ENCODE peak calls at places on chromosomes 2 and 18, in five cellular contexts. R, K, U, S and Q are unnamed samples.

GRCh38 chr2:56185101-56185581 is 1.4 kb downstream of the CCDC85A start:
- DNase-seq in K (no peak), U (peak; percentile 66), S (peak; percentile 23), R (no peak), Q (no peak)

GRCh38 chr2:199704358-199705238 is 146.4 kb downstream of the FTCDNL1 start:
- DNase-seq in K (no peak), R (peak; percentile 56), U (peak; percentile 57), S (no peak), Q (peak; percentile 42)

GRCh38 chr2:230668939-230669303 is 43.7 kb upstream of the CAB39 start:
- DNase-seq in U (no peak), S (no peak), R (no peak), K (no peak), Q (no peak)

GRCh38 chr18:74251297-74252031 is 40.3 kb downstream of the CYB5A start:
- DNase-seq in U (peak; percentile 70), S (no peak), K (no peak), R (no peak), Q (peak; percentile 89)

GRCh38 chr2:12433641-12433990 is 283.1 kb upstream of the TRIB2 start:
- DNase-seq in U (no peak), S (no peak), R (no peak), K (no peak), Q (no peak)

GRCh38 chr2:15259356-15259756 is 301.8 kb downstream of the NBAS start:
- DNase-seq in U (no peak), S (no peak), K (no peak), R (no peak), Q (no peak)

GRCh38 chr2:3233877-3234276 is 143.7 kb downstream of the EIPR1 start:
- DNase-seq in U (no peak), R (no peak), K (no peak), S (no peak), Q (no peak)

GRCh38 chr2:109213646-109214417 is 84.8 kb downstream of the SH3RF3 start:
- DNase-seq in U (peak; percentile 86), R (no peak), K (peak; percentile 77), S (no peak), Q (peak; percentile 97)

GRCh38 chr2:233802132-233802815 is 24.1 kb downstream of the MROH2A start:
- DNase-seq in K (no peak), R (no peak), U (no peak), S (no peak), Q (no peak)

GRCh38 chr2:15636972-15637785 is 45.5 kb downstream of the DDX1 start:
- DNase-seq in R (peak; percentile 86), K (peak; percentile 32), S (peak; percentile 73), U (peak; percentile 79), Q (no peak)

GRCh38 chr18:34913837-34914755 is 127.1 kb upstream of the MAPRE2 start:
- DNase-seq in K (no peak), R (no peak), U (no peak), S (no peak), Q (no peak)

GRCh38 chr2:187390891-187391290 is 57.2 kb downstream of the CALCRL start:
- DNase-seq in K (no peak), U (peak; percentile 89), S (no peak), R (no peak), Q (no peak)

GRCh38 chr2:154470386-154470785 is 228.1 kb upstream of the KCNJ3 start:
- DNase-seq in R (no peak), K (no peak), U (no peak), S (no peak), Q (no peak)

GRCh38 chr2:25964891-25965290 is 17.4 kb downstream of the KIF3C start:
- DNase-seq in S (no peak), U (peak; percentile 21), R (no peak), K (no peak), Q (no peak)

GRCh38 chr18:79738041-79738461 is 58.4 kb downstream of the CTDP1 start:
- DNase-seq in K (no peak), U (no peak), R (no peak), S (no peak), Q (no peak)

GRCh38 chr2:1446281-1446680 is 33.0 kb downstream of the TPO start:
- DNase-seq in K (no peak), S (no peak), R (no peak), U (no peak), Q (no peak)

GRCh38 chr2:100984892-100985307 is 17.2 kb upstream of the RPL31 start:
- DNase-seq in U (peak; percentile 78), R (peak; percentile 44), K (peak; percentile 74), S (peak; percentile 73), Q (no peak)

GRCh38 chr2:188551671-188552070 is 260.0 kb downstream of the GULP1 start:
- DNase-seq in R (no peak), S (no peak), K (no peak), U (no peak), Q (no peak)

GRCh38 chr2:61640406-61640805 is 102.2 kb upstream of the XPO1 start:
- DNase-seq in R (no peak), U (no peak), K (no peak), S (no peak), Q (no peak)

GRCh38 chr18:43705850-43706249 is 428.6 kb upstream of the SYT4 start:
- DNase-seq in U (no peak), K (no peak), S (no peak), R (no peak), Q (no peak)

GRCh38 chr2:102155131-102155702 is 12.7 kb downstream of the IL1R1 start:
- DNase-seq in R (no peak), K (no peak), S (no peak), U (no peak), Q (no peak)

GRCh38 chr18:22848618-22849017 is 84.5 kb upstream of the RBBP8 start:
- DNase-seq in R (no peak), S (no peak), K (no peak), U (peak; percentile 96), Q (no peak)

GRCh38 chr2:172427990-172428840 is 829 bp downstream of the ITGA6 start:
- DNase-seq in U (peak; percentile 60), K (peak; percentile 62), S (no peak), R (no peak), Q (no peak)

GRCh38 chr2:95539836-95540235 is 52.0 kb upstream of the TRIM43 start:
- DNase-seq in R (no peak), S (no peak), K (no peak), U (no peak), Q (no peak)

GRCh38 chr2:65331361-65331760 is 101.0 kb downstream of the SPRED2 start:
- DNase-seq in S (no peak), R (no peak), K (no peak), U (no peak), Q (no peak)

GRCh38 chr2:221197223-221197622 is 374.9 kb downstream of the EPHA4 start:
- DNase-seq in R (no peak), K (no peak), S (no peak), U (no peak), Q (no peak)

GRCh38 chr2:125643585-125643984 is 1012.4 kb upstream of the GYPC start:
- DNase-seq in U (no peak), R (no peak), S (no peak), K (no peak), Q (no peak)

GRCh38 chr2:18510775-18511174 is 49.7 kb downstream of the RDH14 start:
- DNase-seq in U (no peak), S (no peak), R (no peak), K (no peak), Q (no peak)

GRCh38 chr18:49025767-49026500 is 75.2 kb upstream of the SMAD7 start:
- DNase-seq in R (no peak), S (no peak), U (no peak), K (no peak), Q (no peak)

GRCh38 chr2:12750166-12750905 is 33.6 kb downstream of the TRIB2 start:
- DNase-seq in R (no peak), S (no peak), U (no peak), K (no peak), Q (no peak)

GRCh38 chr2:46844443-46844842 is 71.2 kb downstream of the MCFD2 start:
- DNase-seq in S (no peak), K (no peak), U (no peak), R (no peak), Q (no peak)

GRCh38 chr2:128499367-128500135 is 180.9 kb upstream of the HS6ST1 start:
- DNase-seq in R (no peak), K (no peak), S (no peak), U (no peak), Q (no peak)

GRCh38 chr18:25825066-25825465 is 265.3 kb downstream of the SS18 start:
- DNase-seq in R (no peak), U (no peak), S (no peak), K (no peak), Q (no peak)

GRCh38 chr2:40169430-40169829 is 282.5 kb downstream of the SLC8A1 start:
- DNase-seq in S (no peak), K (no peak), R (no peak), U (peak; percentile 17), Q (no peak)

GRCh38 chr2:54158311-54158710 is 42.9 kb downstream of the ACYP2 start:
- DNase-seq in R (no peak), U (no peak), S (no peak), K (no peak), Q (no peak)